ENCODE peak calls at places on chromosomes 12 and 14, in four cellular contexts. L, W, X and S are unnamed samples.

GRCh38 chr14:104598461-104599273 is 5.9 kb downstream of the TMEM179 start:
- DNase-seq in L (no peak), W (no peak), X (no peak), S (no peak)

GRCh38 chr14:60622210-60622919 is 26.9 kb downstream of the SIX1 start:
- DNase-seq in L (no peak), W (no peak), X (no peak), S (no peak)

GRCh38 chr14:103501921-103502669 is 20.5 kb downstream of the CKB start:
- DNase-seq in L (no peak), W (no peak), X (no peak), S (peak)

GRCh38 chr12:15886372-15887042 is 4.3 kb downstream of the STRAP start:
- DNase-seq in L (no peak), W (no peak), X (no peak), S (no peak)

GRCh38 chr14:101254805-101255764 is 306.2 kb upstream of the DIO3 start:
- DNase-seq in L (no peak), W (no peak), X (no peak), S (peak)

GRCh38 chr12:116771651-116772050 is 33.5 kb downstream of the RNFT2 start:
- DNase-seq in L (no peak), W (no peak), X (no peak), S (no peak)

GRCh38 chr14:79708991-79709390 is 502.3 kb downstream of the DIO2 start:
- DNase-seq in L (no peak), W (no peak), X (no peak), S (no peak)

GRCh38 chr12:131751335-131751734 is 40.4 kb downstream of the SFSWAP start:
- DNase-seq in L (no peak), W (no peak), X (no peak), S (no peak)

GRCh38 chr14:68359862-68360552 is 432.9 kb downstream of the ZFP36L1 start:
- DNase-seq in L (no peak), W (no peak), X (no peak), S (peak)

GRCh38 chr14:35261774-35262173 is 30.4 kb upstream of the PSMA6 start:
- DNase-seq in L (no peak), W (no peak), X (no peak), S (no peak)

GRCh38 chr12:12392428-12392827 is 35.5 kb downstream of the BORCS5 start:
- DNase-seq in L (no peak), W (no peak), X (no peak), S (no peak)

GRCh38 chr14:104082807-104083206 is 2.7 kb upstream of the ASPG start:
- DNase-seq in L (no peak), W (no peak), X (no peak), S (no peak)

GRCh38 chr12:47837190-47838171 is 17.8 kb upstream of the HDAC7 start:
- DNase-seq in L (peak), W (no peak), X (peak), S (peak)

GRCh38 chr12:96907681-96908163 is 665 bp downstream of the NEDD1 start:
- DNase-seq in L (peak), W (no peak), X (peak), S (no peak)

GRCh38 chr12:50564948-50565297 is 60.1 kb downstream of the DIP2B start:
- DNase-seq in L (no peak), W (no peak), X (no peak), S (no peak)

GRCh38 chr14:86527312-86527711 is 997.4 kb downstream of the FLRT2 start:
- DNase-seq in L (no peak), W (no peak), X (no peak), S (no peak)

GRCh38 chr12:90978117-90978770 is 23.3 kb upstream of the CCER1 start:
- DNase-seq in L (no peak), W (no peak), X (no peak), S (no peak)

GRCh38 chr12:58148405-58148804 is 207.0 kb downstream of the ATP23 start:
- DNase-seq in L (no peak), W (no peak), X (no peak), S (no peak)

GRCh38 chr14:98592611-98593170 is 679.3 kb downstream of the BCL11B start:
- DNase-seq in L (no peak), W (no peak), X (no peak), S (no peak)

GRCh38 chr12:56565510-56566101 is 44.0 kb downstream of the RBMS2 start:
- DNase-seq in L (no peak), W (no peak), X (peak), S (peak)

GRCh38 chr12:100346660-100347059 is 10.2 kb upstream of the SLC17A8 start:
- DNase-seq in L (no peak), W (no peak), X (no peak), S (no peak)

GRCh38 chr12:53744730-53745129 is 7.0 kb downstream of the CISTR start:
- DNase-seq in L (no peak), W (no peak), X (no peak), S (no peak)

GRCh38 chr12:62717636-62718035 is 217.3 kb downstream of the PPM1H start:
- DNase-seq in L (no peak), W (no peak), X (no peak), S (no peak)

GRCh38 chr12:50220357-50221061 is 53.3 kb upstream of the CERS5 start:
- DNase-seq in L (no peak), W (no peak), X (no peak), S (no peak)

GRCh38 chr14:99728231-99728920 is 44.3 kb downstream of the CYP46A1 start:
- DNase-seq in L (no peak), W (no peak), X (no peak), S (peak)

GRCh38 chr12:19757317-19757877 is 318.1 kb downstream of the AEBP2 start:
- DNase-seq in L (no peak), W (no peak), X (no peak), S (no peak)

GRCh38 chr14:105180598-105181528 is at the start of gene NUDT14:
- DNase-seq in L (peak), W (peak), X (peak), S (peak)

GRCh38 chr12:67280572-67280971 is 11.4 kb downstream of the CAND1 start:
- DNase-seq in L (no peak), W (no peak), X (no peak), S (no peak)

GRCh38 chr14:105999361-106000028 is 473.1 kb downstream of the TMEM121 start:
- DNase-seq in L (peak), W (no peak), X (peak), S (peak)

GRCh38 chr12:55789893-55790292 is 27.6 kb downstream of the SARNP start:
- DNase-seq in L (no peak), W (no peak), X (no peak), S (no peak)

GRCh38 chr14:24984846-24985589 is 64.9 kb downstream of the STXBP6 start:
- DNase-seq in L (no peak), W (no peak), X (no peak), S (no peak)

GRCh38 chr12:4440187-4440941 is 5.3 kb downstream of the FGF6 start:
- DNase-seq in L (no peak), W (no peak), X (no peak), S (no peak)

GRCh38 chr14:56894591-56894991 is 84.3 kb upstream of the OTX2 start:
- DNase-seq in L (no peak), W (no peak), X (no peak), S (no peak)

GRCh38 chr14:94653321-94653720 is 41.1 kb downstream of the SERPINA3 start:
- DNase-seq in L (no peak), W (no peak), X (no peak), S (no peak)

GRCh38 chr12:8590842-8591545 is 21.7 kb downstream of the AICDA start:
- DNase-seq in L (no peak), W (no peak), X (no peak), S (no peak)

GRCh38 chr12:112734859-112735258 is 56.7 kb upstream of the RPH3A start:
- DNase-seq in L (no peak), W (no peak), X (no peak), S (no peak)

GRCh38 chr12:13387074-13387473 is 190.5 kb downstream of the EMP1 start:
- DNase-seq in L (no peak), W (no peak), X (no peak), S (no peak)

GRCh38 chr12:122870163-122870842 is 25.6 kb downstream of the VPS37B start:
- DNase-seq in L (no peak), W (no peak), X (no peak), S (no peak)

GRCh38 chr12:51371295-51371953 is 19.8 kb downstream of the GALNT6 start:
- DNase-seq in L (no peak), W (no peak), X (no peak), S (peak)